ENCODE peak calls at places on chromosome 15, in four cellular contexts. C is K562, E is WTC11, J is GM12878. A is an unnamed sample.

GRCh38 chr15:32718082-32718821 is 448 bp downstream of the GREM1 start:
- DNase-seq in J (no peak), E (peak), C (no peak), A (no peak)

GRCh38 chr15:51724199-51724598 is 13.3 kb downstream of the LYSMD2 start:
- DNase-seq in E (no peak), J (no peak), C (no peak), A (no peak)

GRCh38 chr15:40409366-40409765 is 3.8 kb downstream of the IVD start:
- DNase-seq in C (no peak), E (no peak), J (no peak), A (no peak)

GRCh38 chr15:95812491-95812890 is 518.0 kb upstream of the NR2F2 start:
- DNase-seq in E (no peak), C (no peak), J (no peak), A (no peak)

GRCh38 chr15:69000091-69000490 is 14.4 kb upstream of the NOX5 start:
- DNase-seq in C (no peak), E (no peak), J (no peak), A (no peak)

GRCh38 chr15:25136119-25136518 is 181.3 kb downstream of the SNRPN start:
- DNase-seq in J (no peak), C (peak), E (no peak), A (peak)

GRCh38 chr15:80250614-80251504 is 1.2 kb downstream of the CTXND1 start:
- DNase-seq in E (no peak), C (no peak), J (no peak), A (no peak)

GRCh38 chr15:31489801-31490646 is 163.4 kb downstream of the KLF13 start:
- DNase-seq in J (no peak), E (no peak), C (peak), A (peak)

GRCh38 chr15:51536965-51537574 is 85.5 kb downstream of the DMXL2 start:
- DNase-seq in J (no peak), C (peak), E (no peak), A (peak)

GRCh38 chr15:78808550-78808949 is 2.7 kb downstream of the ADAMTS7 start:
- DNase-seq in E (peak), C (peak), J (no peak), A (peak)

GRCh38 chr15:78212546-78213424 is 21.6 kb downstream of the ACSBG1 start:
- DNase-seq in C (peak), J (no peak), E (no peak), A (peak)

GRCh38 chr15:64197425-64197824 is 34.6 kb upstream of the PPIB start:
- DNase-seq in J (no peak), C (no peak), E (no peak), A (no peak)

GRCh38 chr15:75844629-75845390 is 1.6 kb downstream of the UBE2Q2 start:
- DNase-seq in C (no peak), J (no peak), E (no peak), A (no peak)

GRCh38 chr15:76057332-76058000 is 2.3 kb upstream of the TMEM266 start:
- DNase-seq in C (peak), J (no peak), E (peak), A (peak)

GRCh38 chr15:32649336-32649735 is 7.8 kb downstream of the SCG5 start:
- DNase-seq in C (peak), J (no peak), E (no peak), A (peak)

GRCh38 chr15:40314723-40315276 is 7.1 kb upstream of the PLCB2 start:
- DNase-seq in J (no peak), C (no peak), E (no peak), A (no peak)

GRCh38 chr15:48059786-48060185 is 61.0 kb upstream of the SLC24A5 start:
- DNase-seq in J (no peak), E (no peak), C (no peak), A (no peak)

GRCh38 chr15:69523010-69524001 is 70.7 kb downstream of the RPLP1 start:
- DNase-seq in J (no peak), C (peak), E (peak), A (peak)

GRCh38 chr15:101255615-101256350 is 3.9 kb upstream of the CHSY1 start:
- DNase-seq in E (no peak), J (no peak), C (peak), A (peak)

GRCh38 chr15:65211157-65211982 is at the start of gene CILP:
- DNase-seq in J (no peak), C (no peak), E (no peak), A (no peak)

GRCh38 chr15:101058735-101059134 is 139.6 kb downstream of the LRRK1 start:
- DNase-seq in J (no peak), E (no peak), C (no peak), A (no peak)

GRCh38 chr15:78103406-78104118 is 11.2 kb downstream of the SH2D7 start:
- DNase-seq in J (peak), C (no peak), E (no peak), A (no peak)

GRCh38 chr15:95981209-95981608 is 349.3 kb upstream of the NR2F2 start:
- DNase-seq in E (no peak), C (no peak), J (no peak), A (no peak)

GRCh38 chr15:97747342-97747741 is 213.2 kb upstream of the ARRDC4 start:
- DNase-seq in E (no peak), C (no peak), J (no peak), A (no peak)

GRCh38 chr15:71294636-71295241 is 179.5 kb downstream of the THSD4 start:
- DNase-seq in J (no peak), C (no peak), E (no peak), A (no peak)

GRCh38 chr15:33515121-33515520 is 204.4 kb downstream of the RYR3 start:
- DNase-seq in C (no peak), E (no peak), J (no peak), A (no peak)

GRCh38 chr15:65033659-65034269 is 4.3 kb upstream of the MTFMT start:
- DNase-seq in J (no peak), C (peak), E (no peak), A (peak)

GRCh38 chr15:57570994-57571393 is 20.7 kb upstream of the MYZAP start:
- DNase-seq in C (no peak), E (no peak), J (no peak), A (peak)

GRCh38 chr15:41967506-41968206 is 4.7 kb downstream of the EHD4 start:
- DNase-seq in J (peak), C (no peak), E (no peak), A (no peak)

GRCh38 chr15:62119224-62119925 is 45.7 kb downstream of the C2CD4B start:
- DNase-seq in C (no peak), J (no peak), E (no peak), A (peak)

GRCh38 chr15:46735115-46735514 is 982.2 kb upstream of the SEMA6D start:
- DNase-seq in C (no peak), J (peak), E (no peak), A (no peak)

GRCh38 chr15:51755790-51756189 is 4.4 kb downstream of the TMOD2 start:
- DNase-seq in E (no peak), C (no peak), J (no peak), A (no peak)

GRCh38 chr15:94203321-94203720 is 28.0 kb upstream of the MCTP2 start:
- DNase-seq in E (no peak), C (no peak), J (no peak), A (no peak)

GRCh38 chr15:38666865-38667264 is 102.3 kb upstream of the RASGRP1 start:
- DNase-seq in C (no peak), J (no peak), E (no peak), A (no peak)

GRCh38 chr15:38667875-38668274 is 103.3 kb upstream of the RASGRP1 start:
- DNase-seq in C (no peak), J (no peak), E (no peak), A (no peak)

GRCh38 chr15:38670142-38671002 is 105.8 kb upstream of the RASGRP1 start:
- DNase-seq in E (no peak), C (no peak), J (no peak), A (no peak)

GRCh38 chr15:38669160-38669505 is 104.5 kb upstream of the RASGRP1 start:
- DNase-seq in J (no peak), C (no peak), E (no peak), A (no peak)

GRCh38 chr15:38668433-38669159 is 104.0 kb upstream of the RASGRP1 start:
- DNase-seq in E (no peak), C (no peak), J (no peak), A (no peak)
- TF ChIP-seq ETV6 in E (no peak), C (no peak), J (no peak), A (no peak)

DNA sequence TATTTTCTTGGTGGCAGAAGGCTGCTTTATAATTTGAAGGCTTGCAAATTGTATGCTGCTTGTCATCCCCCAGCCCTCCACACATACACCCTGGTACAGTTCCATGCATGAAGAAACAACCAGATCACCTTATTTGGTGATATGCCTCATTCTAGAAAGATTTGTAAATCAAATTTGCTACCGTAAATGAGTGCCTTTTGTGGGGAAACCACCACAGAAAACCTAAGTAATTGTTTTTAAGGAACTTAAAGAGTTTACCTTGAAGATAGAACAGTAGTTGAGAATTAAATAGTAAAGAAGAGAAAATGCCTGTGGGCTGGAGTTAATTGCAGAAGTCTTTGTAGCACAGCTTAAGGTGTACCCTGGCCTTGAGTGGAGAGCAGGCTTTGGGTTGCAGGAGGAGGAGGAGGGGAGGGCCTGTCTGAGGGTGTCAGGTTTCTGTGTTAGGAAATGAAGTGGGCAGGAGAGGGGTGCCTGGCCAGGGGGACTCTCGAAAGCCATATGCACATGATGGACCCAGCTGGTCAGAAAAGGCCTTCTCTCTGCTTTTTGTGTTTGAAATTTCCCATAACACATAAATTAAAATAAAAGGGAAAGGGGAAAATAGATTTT is 6.9 kb downstream of the NIPA2 start:
- DNase-seq in C (no peak), E (peak), J (no peak), A (peak)
- TF ChIP-seq ETV6 in C (no peak), E (no peak), J (no peak), A (no peak)

DNA sequence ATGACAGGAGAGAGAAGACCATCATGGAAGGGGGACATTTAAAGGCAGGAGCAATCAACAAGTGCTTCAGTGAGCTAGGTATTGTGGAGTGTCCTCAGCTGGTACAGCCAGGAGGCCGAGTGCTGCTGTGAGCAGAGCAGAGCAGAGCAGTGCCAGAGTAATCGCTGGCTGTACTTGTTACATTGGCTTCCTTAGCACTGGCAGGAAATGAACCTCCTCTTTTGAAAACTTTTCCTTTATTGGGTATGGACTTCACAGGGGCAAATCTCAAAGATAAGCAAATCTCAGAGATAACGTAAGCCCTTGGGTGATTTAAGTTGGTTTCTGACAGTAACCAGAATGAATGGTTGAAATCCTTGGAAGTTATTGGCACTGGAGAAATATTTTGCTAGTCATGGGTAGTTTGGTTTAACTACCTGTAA is 2.1 kb downstream of the SH3GL3 start:
- DNase-seq in C (no peak), E (no peak), J (no peak), A (no peak)
- TF ChIP-seq ETV6 in C (no peak), E (no peak), J (no peak), A (no peak)

GRCh38 chr15:89998141-89998661 is 2.9 kb upstream of the ZNF710 start:
- DNase-seq in J (no peak), E (no peak), C (peak), A (peak)

GRCh38 chr15:90000175-90000923 is 775 bp upstream of the ZNF710 start:
- DNase-seq in E (peak), C (no peak), J (no peak), A (no peak)

GRCh38 chr15:89998923-89999675 is 2.0 kb upstream of the ZNF710 start:
- DNase-seq in E (no peak), J (no peak), C (no peak), A (no peak)

GRCh38 chr15:90001062-90001682 is at the start of gene ZNF710:
- DNase-seq in E (peak), C (peak), J (no peak), A (no peak)

DNA sequence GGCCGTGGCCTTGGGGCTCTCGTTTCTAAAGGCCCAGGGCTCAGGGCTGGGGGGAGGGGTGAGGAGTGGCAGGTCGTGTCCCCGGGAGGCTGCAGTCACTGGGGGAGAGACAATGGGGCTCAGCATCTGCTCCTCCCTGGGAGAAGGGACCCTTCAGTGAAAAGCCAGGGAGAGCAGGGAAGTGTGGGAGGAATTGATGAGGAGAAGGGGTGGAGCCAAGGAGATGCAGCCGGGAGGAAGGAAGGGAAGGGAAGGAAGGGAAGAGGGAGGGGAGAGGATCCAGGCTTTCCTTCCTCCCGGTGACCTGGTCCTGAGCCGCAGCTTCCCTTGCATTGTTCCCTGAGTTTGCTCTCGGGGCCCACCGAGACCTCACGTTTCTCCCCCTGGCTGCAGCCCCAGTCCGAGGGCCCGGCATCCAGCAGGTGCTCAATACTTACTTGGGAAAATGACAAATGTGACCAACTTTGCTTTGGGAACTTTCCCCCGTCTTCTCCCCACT is 1.4 kb upstream of the ZNF710 start:
- DNase-seq in E (peak), J (no peak), C (peak), A (no peak)
- TF ChIP-seq ETV6 in E (peak), J (no peak), C (no peak), A (no peak)

DNA sequence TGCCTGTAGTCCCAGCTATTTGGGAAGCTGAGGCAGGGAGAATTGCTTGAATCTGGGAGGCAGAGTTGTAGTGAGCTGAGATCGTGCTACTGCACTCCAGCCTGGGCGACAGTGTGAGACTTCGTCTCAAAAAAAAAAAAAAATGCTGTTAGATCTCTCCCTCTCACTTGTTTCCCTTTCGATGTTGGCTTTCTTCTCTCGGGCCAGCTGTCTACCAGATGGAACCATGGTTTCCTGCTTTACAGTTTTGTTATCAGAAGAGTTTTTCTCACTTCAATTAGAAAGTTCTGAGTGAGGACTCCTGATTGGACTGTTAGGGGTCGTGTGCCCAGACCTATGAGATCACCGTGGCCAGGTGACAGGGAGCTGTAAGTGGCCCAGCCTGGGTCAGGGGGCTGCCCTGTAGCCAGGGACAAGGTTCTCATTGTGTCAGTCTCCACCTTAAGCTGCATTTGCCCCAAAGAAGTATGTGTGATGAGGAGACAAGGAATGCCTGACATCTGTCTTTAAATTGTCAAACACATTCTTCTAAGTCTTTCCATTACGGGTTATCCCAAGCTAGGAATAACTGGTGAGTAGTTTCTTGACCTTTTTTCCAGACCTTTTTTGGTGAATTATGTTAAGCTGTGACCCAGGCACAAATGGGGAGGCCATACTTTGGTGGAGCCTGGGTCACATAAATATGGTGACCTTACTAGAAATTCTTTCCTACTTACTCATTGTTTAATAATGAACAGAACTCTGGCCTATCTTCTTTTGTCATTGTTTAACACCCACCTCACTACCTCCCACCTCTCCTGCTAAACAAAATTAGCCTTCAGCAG is 25.2 kb downstream of the SNAPC5 start:
- DNase-seq in J (peak), E (no peak), C (no peak), A (peak)
- TF ChIP-seq ETV6 in J (peak), E (no peak), C (no peak), A (no peak)

DNA sequence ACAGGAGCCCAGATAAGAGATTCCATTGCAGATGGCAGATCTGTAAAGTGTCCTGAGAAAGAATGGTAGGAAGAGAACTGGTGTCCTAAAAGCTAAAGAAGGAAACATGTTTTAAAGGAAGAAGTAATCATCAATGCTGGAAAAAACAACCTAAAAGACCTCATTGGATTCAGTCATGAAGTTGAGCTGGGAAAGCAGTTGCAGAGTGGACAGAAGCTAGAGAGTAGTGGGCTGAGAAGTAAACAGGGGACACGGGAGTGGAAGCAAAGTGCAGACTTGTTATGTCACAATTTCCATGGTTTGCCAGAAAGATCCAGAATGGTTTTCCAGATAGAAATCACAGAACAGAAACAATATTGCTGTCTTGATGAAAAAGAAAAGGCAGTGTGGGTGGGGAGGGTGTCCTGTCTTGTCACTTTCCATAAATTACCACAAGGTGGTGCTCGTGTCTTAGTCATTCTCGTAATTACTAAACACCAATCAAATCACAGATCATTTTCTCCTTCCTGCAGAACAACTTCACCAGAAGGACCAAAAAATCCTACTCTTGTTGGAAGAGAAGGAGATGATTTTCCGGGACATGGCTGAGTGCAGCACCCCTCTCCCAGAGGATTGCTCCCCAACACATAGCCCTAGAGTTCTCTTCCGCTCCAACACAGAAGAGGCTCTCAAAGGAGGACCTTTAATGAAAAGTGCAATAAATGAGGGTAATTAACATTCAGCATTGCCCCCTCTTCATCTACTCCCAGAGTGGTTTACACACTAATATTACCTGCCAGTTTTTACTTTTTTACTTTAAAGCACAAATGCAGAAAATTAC is 64.5 kb downstream of the KLHL25 start:
- DNase-seq in C (peak), J (no peak), E (no peak), A (peak)
- TF ChIP-seq ETV6 in C (no peak), J (no peak), E (no peak), A (no peak)

DNA sequence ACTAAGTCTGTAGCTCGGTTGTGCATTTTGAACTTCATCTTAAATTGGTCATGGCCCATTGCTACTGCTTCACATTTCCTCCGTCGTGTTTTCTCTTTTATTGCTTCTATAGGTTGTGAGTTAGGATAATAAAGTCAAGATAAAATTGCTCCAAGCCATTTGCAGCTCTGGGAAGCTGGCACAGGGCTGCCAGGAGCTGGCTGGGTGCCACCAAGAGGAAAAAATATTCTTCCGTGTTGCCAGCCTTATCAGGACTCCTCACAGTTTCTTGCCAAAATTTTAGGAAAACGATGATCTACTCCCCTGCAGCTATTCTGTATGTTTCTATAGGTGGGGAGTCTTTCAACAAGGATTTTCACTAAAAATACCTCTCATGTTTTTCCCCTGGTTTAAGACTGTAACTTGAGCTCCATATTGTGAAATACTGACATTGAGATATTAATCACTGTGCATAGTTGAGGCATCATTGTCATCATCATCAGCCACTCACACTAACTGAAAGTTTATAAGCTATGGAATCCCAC is 55.5 kb upstream of the PIAS1 start:
- DNase-seq in J (no peak), C (no peak), E (no peak), A (no peak)
- TF ChIP-seq ETV6 in J (no peak), C (no peak), E (no peak), A (no peak)

GRCh38 chr15:98807262-98807661 is 158.9 kb downstream of the IGF1R start:
- DNase-seq in J (no peak), C (no peak), E (no peak), A (no peak)
- TF ChIP-seq ETV6 in J (no peak), C (no peak), E (no peak), A (no peak)

A was measured in HepG2.